ENCODE peak calls at places on chromosomes 4 and X, in seven cellular contexts. V is adrenal gland, Z is transverse colon, Y is IMR-90, N is tibial nerve, L is gastrocnemius medialis, C is ovary. D is an unnamed sample.

GRCh38 chr4:118033148-118034060 is 882 bp upstream of the NDST3 start:
- DNase-seq in C (no peak), Y (peak), L (no peak), N (no peak), Z (peak), V (peak), D (no peak)

GRCh38 chr4:3483471-3483921 is 20.4 kb downstream of the DOK7 start:
- DNase-seq in V (no peak), Y (no peak), Z (no peak), N (no peak), C (no peak), L (peak), D (no peak)

GRCh38 chr4:172830295-172830764 is 338.3 kb upstream of the GALNT7 start:
- DNase-seq in C (no peak), V (no peak), L (no peak), N (no peak), Y (peak), Z (no peak), D (no peak)

GRCh38 chr4:15654556-15655222 is 468 bp downstream of the FBXL5 start:
- DNase-seq in C (peak), L (peak), Z (peak), N (no peak), V (peak), Y (peak), D (no peak)

GRCh38 chrX:2928127-2928582 is 984 bp downstream of the ARSD start:
- DNase-seq in L (peak), C (peak), Z (peak), Y (peak), V (peak), N (peak), D (peak)

GRCh38 chr4:54668031-54668611 is 10.4 kb downstream of the KIT start:
- DNase-seq in C (no peak), V (no peak), Z (no peak), L (no peak), Y (no peak), N (no peak), D (no peak)

GRCh38 chr4:125280892-125281403 is 33.8 kb upstream of the FAT4 start:
- DNase-seq in N (no peak), L (no peak), Y (no peak), C (no peak), Z (no peak), V (no peak), D (no peak)

GRCh38 chr4:76430519-76431388 is 4.3 kb upstream of the SHROOM3 start:
- DNase-seq in Z (no peak), C (no peak), Y (peak), L (no peak), N (no peak), V (no peak), D (no peak)

GRCh38 chr4:54746228-54746627 is 88.5 kb downstream of the KIT start:
- DNase-seq in N (no peak), C (no peak), Y (no peak), V (no peak), Z (no peak), L (no peak), D (no peak)

GRCh38 chr4:122920473-122920872 is 1.9 kb downstream of the NUDT6 start:
- DNase-seq in Y (no peak), V (no peak), N (no peak), Z (no peak), C (no peak), L (no peak), D (no peak)

GRCh38 chr4:122917731-122918130 is 4.7 kb downstream of the NUDT6 start:
- DNase-seq in C (no peak), V (no peak), N (no peak), Z (no peak), Y (peak), L (no peak), D (no peak)

GRCh38 chr4:122921300-122921699 is 1.1 kb downstream of the NUDT6 start:
- DNase-seq in V (no peak), Y (no peak), Z (no peak), N (no peak), C (no peak), L (no peak), D (no peak)

GRCh38 chr4:122921971-122922876 is at the start of gene NUDT6:
- DNase-seq in L (peak), C (peak), N (peak), V (peak), Y (peak), Z (peak), D (peak)

GRCh38 chr4:122922877-122923511 is 597 bp upstream of the NUDT6 start:
- DNase-seq in Y (peak), V (peak), N (peak), Z (peak), L (peak), C (peak), D (peak)
- TF ChIP-seq POLR2A in Y (no peak), V (peak), N (no peak), Z (no peak), L (no peak), C (no peak), D (no peak)

DNA sequence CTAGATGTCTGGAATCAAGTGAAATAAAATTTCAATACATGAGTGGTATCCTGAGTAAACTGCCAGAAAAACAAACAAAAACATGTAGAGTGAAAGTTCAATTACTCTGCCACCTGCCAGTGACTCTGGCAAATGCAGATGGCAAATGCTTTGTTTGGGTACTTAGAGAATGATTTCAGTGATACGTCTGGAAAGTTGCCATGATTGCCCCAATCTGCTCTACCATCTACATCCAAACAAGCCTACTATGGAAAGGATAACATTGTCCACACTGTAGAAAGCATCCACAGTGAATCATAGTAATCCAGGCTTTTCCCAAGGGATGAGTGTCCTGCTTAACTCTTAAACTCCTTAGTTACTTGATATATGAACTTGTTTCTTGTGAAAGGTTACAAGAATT is 3.4 kb downstream of the SPATA4 start:
- DNase-seq in N (no peak), Z (no peak), L (no peak), V (no peak), C (no peak), Y (peak), D (no peak)
- TF ChIP-seq CTCF in N (no peak), Z (no peak), L (no peak), V (no peak), C (no peak), Y (no peak), D (no peak)

GRCh38 chrX:151396827-151397740 is at the start of gene VMA21:
- DNase-seq in N (peak), L (peak), Y (peak), C (peak), Z (peak), V (peak), D (peak)
- TF ChIP-seq POLR2A in N (peak), L (peak), Y (peak), C (peak), Z (peak), V (peak), D (no peak)

GRCh38 chr4:169484485-169484884 is 127.9 kb downstream of the NEK1 start:
- DNase-seq in Y (peak), V (no peak), Z (no peak), N (no peak), C (no peak), L (no peak), D (no peak)
- TF ChIP-seq CTCF in Y (peak), V (no peak), Z (no peak), N (no peak), C (no peak), L (no peak), D (no peak)

GRCh38 chr4:150699599-150699998 is 117.6 kb downstream of the MAB21L2 start:
- DNase-seq in V (no peak), Y (peak), L (no peak), Z (no peak), C (no peak), N (no peak), D (no peak)

GRCh38 chr4:150695162-150695561 is 113.2 kb downstream of the MAB21L2 start:
- DNase-seq in V (no peak), L (no peak), C (no peak), Y (peak), N (no peak), Z (no peak), D (no peak)

GRCh38 chr4:150694438-150694837 is 112.5 kb downstream of the MAB21L2 start:
- DNase-seq in Y (no peak), Z (no peak), V (no peak), L (no peak), N (no peak), C (no peak), D (no peak)
- TF ChIP-seq POLR2A in Y (no peak), Z (no peak), V (no peak), L (no peak), N (no peak), C (no peak), D (no peak)

D was measured in esophagus muscularis mucosa.